ENCODE peak calls at places on chromosomes 6 and 20, in seven cellular contexts. H is A549, B is OCI-LY7, A is HepG2, E is PC-9, Z is lower lobe of right lung, C is heart right ventricle. M is an unnamed sample.
A peak's percentile ranks its signal among the peaks of the same experiment; 100 is the strongest.

GRCh38 chr6:109424946-109425345 is 15.5 kb downstream of the PPIL6 start:
- DNase-seq in E (no peak), Z (no peak), C (no peak), H (no peak), B (no peak), A (no peak), M (no peak)

GRCh38 chr6:10495014-10495413 is 26.1 kb upstream of the GCNT2 start:
- DNase-seq in H (no peak), E (no peak), Z (no peak), B (no peak), C (no peak), A (no peak), M (no peak)

GRCh38 chr6:36064770-36065396 is 37.3 kb downstream of the MAPK14 start:
- DNase-seq in Z (no peak), E (no peak), B (no peak), H (no peak), A (peak; percentile 99), C (no peak), M (no peak)

GRCh38 chr6:53437557-53438202 is 88.9 kb upstream of the ELOVL5 start:
- DNase-seq in E (peak; percentile 71), H (peak; percentile 73), B (peak; percentile 64), A (peak; percentile 71), Z (no peak), C (peak; percentile 8), M (peak; percentile 76)

GRCh38 chr20:52533401-52533800 is 341.8 kb upstream of the ZFP64 start:
- DNase-seq in B (no peak), Z (no peak), A (no peak), E (no peak), C (no peak), H (no peak), M (no peak)

GRCh38 chr20:631091-631490 is 21.0 kb upstream of the TCF15 start:
- DNase-seq in H (no peak), E (no peak), B (no peak), C (no peak), A (no peak), Z (no peak), M (no peak)

GRCh38 chr20:3173582-3174441 is 463 bp upstream of the LZTS3 start:
- DNase-seq in Z (peak; percentile 93), H (peak; percentile 78), B (peak; percentile 91), C (peak; percentile 90), E (peak; percentile 46), A (peak; percentile 85), M (peak; percentile 97)

GRCh38 chr6:89287351-89288028 is 27.6 kb downstream of the GABRR2 start:
- DNase-seq in H (no peak), A (no peak), C (no peak), B (no peak), E (no peak), Z (no peak), M (no peak)

GRCh38 chr6:12012566-12013367 is 655 bp downstream of the HIVEP1 start:
- DNase-seq in E (peak; percentile 86), Z (peak; percentile 74), A (peak; percentile 49), H (peak; percentile 82), B (peak; percentile 68), C (peak; percentile 67), M (peak; percentile 92)

GRCh38 chr6:151464702-151465101 is 12.8 kb upstream of the RMND1 start:
- DNase-seq in C (no peak), Z (no peak), A (no peak), E (no peak), H (no peak), B (no peak), M (no peak)

GRCh38 chr6:159640322-159640721 is 52.7 kb downstream of the SOD2 start:
- DNase-seq in E (no peak), H (no peak), C (no peak), A (no peak), B (no peak), Z (no peak), M (no peak)

GRCh38 chr20:44414346-44414714 is 58.8 kb downstream of the HNF4A start:
- DNase-seq in H (no peak), C (no peak), B (no peak), Z (no peak), E (no peak), A (no peak), M (no peak)

GRCh38 chr6:3617681-3618299 is 133.7 kb downstream of the PXDC1 start:
- DNase-seq in E (no peak), B (no peak), H (no peak), C (no peak), A (no peak), Z (no peak), M (peak; percentile 47)

GRCh38 chr6:2986722-2987196 is 12.9 kb upstream of the NQO2 start:
- DNase-seq in Z (no peak), B (no peak), H (no peak), C (no peak), A (no peak), E (peak; percentile 88), M (no peak)

GRCh38 chr6:85008311-85009015 is 244.1 kb upstream of the TBX18 start:
- DNase-seq in C (no peak), A (no peak), E (no peak), H (no peak), Z (no peak), B (no peak), M (no peak)

GRCh38 chr6:159520002-159520401 is 173.0 kb downstream of the SOD2 start:
- DNase-seq in Z (no peak), H (no peak), A (no peak), E (no peak), C (no peak), B (no peak), M (no peak)

GRCh38 chr6:104325341-104326172 is 534.2 kb downstream of the HACE1 start:
- DNase-seq in E (peak; percentile 50), C (no peak), Z (no peak), B (peak; percentile 10), A (no peak), H (peak; percentile 14), M (peak; percentile 58)

GRCh38 chr20:53829706-53830521 is 236.3 kb upstream of the ZNF217 start:
- DNase-seq in C (no peak), A (peak; percentile 94), H (peak; percentile 48), B (peak; percentile 81), E (peak; percentile 70), Z (no peak), M (no peak)

DNA sequence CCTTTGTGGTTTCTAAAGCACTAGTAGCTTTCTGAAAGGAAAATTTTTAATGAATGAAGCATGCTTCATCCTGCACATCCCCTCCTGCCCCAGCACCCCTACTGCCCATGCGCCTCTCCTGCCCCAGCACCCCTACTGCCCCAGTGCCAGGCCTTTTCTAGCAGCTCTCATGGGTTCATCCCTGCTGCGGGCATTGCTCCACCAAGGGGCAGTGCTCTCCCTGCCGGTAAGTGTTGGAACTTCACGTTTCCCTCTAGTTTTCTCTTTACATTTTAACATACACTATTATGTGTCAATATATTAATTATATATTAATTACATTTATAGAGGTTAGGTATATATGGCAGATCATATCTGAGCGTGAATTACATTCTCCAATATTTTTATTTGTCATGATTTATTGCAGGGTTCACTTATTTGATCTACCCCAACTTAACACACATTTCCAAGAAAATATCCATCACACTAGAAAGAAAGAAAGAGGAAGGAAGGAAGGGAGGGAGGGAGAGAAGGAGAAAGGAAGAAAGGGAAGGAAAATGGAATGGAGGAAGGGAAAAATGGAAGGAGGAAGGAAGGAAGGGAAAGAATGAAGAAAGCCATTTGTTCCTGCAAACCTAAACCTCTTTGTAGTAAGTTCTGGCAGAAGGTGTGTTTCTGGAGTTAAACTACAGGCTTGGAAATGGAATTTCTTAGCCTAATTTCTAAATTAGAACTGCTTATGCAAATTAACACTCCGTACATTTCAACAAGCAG is 46.8 kb downstream of the CEP43 start:
- DNase-seq in A (peak; percentile 21), H (peak; percentile 13), B (peak; percentile 50), E (no peak), Z (no peak), C (no peak), M (no peak)
- TF ChIP-seq CTCF in A (peak; percentile 55), H (peak; percentile 19), B (peak; percentile 71), E (no peak), Z (no peak), C (no peak), M (peak; percentile 54)

DNA sequence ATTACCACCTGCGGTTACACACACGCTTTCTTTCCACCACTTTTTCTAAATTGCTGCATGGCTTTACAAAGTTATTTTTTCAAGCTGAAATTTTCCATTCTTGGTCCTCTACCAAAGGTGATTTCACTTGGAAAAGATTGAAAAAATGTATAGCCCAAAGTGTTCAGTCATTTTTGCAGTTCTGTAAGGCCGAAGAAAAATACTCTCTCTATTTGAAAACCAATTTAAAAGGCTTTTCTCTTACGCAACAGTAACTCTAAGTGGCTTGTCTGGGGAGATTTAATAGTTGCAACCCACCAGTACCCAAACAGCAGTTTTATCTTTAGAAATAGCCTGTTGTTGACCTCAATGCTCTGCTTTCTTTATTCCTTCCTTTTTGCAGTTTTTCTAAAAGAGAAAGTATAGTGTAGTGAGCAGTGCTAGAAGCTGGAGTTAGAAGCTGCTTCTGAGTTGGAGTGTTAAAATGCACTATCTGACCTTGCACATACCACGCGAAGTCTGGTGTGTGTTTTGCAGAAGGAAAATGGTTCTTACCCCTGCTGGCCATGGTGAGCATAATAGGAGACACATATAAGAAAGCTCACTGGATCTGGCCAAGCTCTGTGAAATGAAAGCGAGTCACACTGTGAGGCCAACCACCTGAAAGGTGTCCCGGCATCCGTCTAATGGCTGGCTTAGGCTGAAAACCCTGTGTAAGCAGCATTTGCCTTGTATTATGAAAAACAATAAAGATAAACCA is 271.6 kb upstream of the PRND start:
- DNase-seq in H (peak; percentile 55), E (no peak), B (no peak), A (peak; percentile 46), Z (no peak), C (no peak), M (no peak)
- H3K27ac ChIP-seq in H (no peak overlapping the region), E (no peak overlapping the region), B (no peak overlapping the region), A (no peak overlapping the region), Z (no peak overlapping the region), C (no peak overlapping the region), M (no peak overlapping the region)

DNA sequence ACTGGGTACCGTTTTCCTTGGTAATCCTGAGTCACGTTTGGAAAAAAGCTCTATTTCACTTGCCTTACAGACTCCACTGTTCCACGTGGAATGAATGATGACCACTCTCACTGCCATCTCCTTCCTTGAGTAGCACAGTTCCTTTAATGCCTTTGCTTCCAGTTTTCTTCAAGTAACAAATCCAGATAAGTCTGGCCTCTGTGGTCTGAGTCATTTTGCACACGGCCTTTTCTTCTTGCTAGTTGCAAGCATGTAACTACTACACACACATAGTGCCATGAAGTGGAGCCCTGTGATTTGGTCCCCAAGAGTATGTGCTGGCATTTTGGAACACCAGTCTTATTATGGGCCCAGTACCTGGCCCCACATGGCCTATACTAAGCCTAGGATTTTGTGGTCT is 182.8 kb downstream of the SASH1 start:
- DNase-seq in E (no peak), B (no peak), A (no peak), Z (no peak), C (no peak), H (no peak), M (no peak)
- H3K4me3 ChIP-seq in E (no peak overlapping the region), B (no peak overlapping the region), A (no peak overlapping the region), Z (no peak overlapping the region), C (no peak overlapping the region), H (no peak overlapping the region), M (no peak overlapping the region)

DNA sequence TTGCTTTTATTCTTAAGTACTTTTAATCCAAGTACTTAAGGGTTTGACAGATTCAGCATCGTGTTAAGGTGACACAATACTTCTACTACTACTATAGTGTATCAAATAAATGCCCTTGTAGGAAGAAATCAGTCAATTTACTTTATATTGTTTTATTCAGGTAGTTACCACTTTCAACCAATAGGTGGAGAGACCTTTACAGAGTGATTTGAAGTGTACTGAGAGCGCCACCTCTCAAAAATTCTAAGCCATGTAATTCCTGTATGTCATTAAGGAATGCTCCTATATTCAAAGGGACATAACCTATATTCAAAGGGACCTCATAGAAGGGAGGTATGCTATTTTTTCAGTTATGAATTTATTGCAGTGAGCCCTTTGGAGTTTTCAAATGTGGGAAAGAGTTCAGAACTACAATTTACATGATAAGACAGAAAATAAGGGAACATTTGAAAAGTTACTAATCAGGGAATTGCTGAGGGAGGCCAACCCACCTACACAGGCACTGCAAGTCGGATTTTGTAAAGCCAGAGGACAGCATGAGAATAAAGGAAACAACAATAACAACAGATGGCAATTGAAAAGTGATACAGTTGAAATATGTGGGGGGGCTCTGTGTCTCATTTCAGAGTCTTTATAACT is 955.6 kb downstream of the TBC1D32 start:
- DNase-seq in H (peak; percentile 42), C (no peak), E (peak; percentile 47), B (peak; percentile 64), Z (no peak), A (peak; percentile 72), M (no peak)
- TF ChIP-seq CTCF in H (peak; percentile 42), C (no peak), E (peak; percentile 92), B (peak; percentile 98), Z (peak; percentile 24), A (peak; percentile 65), M (peak; percentile 93)

M was measured in endodermal cell.